ENCODE peak calls at places on chromosomes 4 and X, in seven cellular contexts. E is mucosa of descending colon, J is HCT116, R is heart left ventricle, Z is Peyer's patch, A is pancreas, Q is K562. X is an unnamed sample. For H3K36me3 and H3K4me1, the result is how much of the 10 kb centered on the place peaks cover.

GRCh38 chr4:112526061-112526460 is 10.1 kb upstream of the NEUROG2 start:
- DNase-seq in R (no peak), E (no peak), J (no peak), Z (no peak), A (no peak), Q (no peak), X (no peak)

GRCh38 chrX:10103023-10103422 is 53.8 kb upstream of the CLCN4 start:
- DNase-seq in Z (no peak), Q (no peak), J (no peak), E (no peak), R (no peak), A (peak), X (no peak)

GRCh38 chrX:132023896-132024386 is 839 bp downstream of the STK26 start:
- DNase-seq in A (no peak), Q (peak), R (no peak), J (no peak), E (peak), Z (peak), X (peak)

GRCh38 chrX:40266490-40267333 is 169.0 kb upstream of the BCOR start:
- DNase-seq in Q (peak), E (peak), R (peak), A (peak), J (peak), Z (peak), X (peak)

GRCh38 chrX:24148118-24148517 is 1.4 kb upstream of the ZFX start:
- DNase-seq in Q (no peak), Z (no peak), J (no peak), E (no peak), R (no peak), A (no peak), X (no peak)

GRCh38 chr4:147831452-147832192 is 99.7 kb downstream of the ARHGAP10 start:
- DNase-seq in E (no peak), Q (no peak), A (no peak), Z (no peak), J (peak), R (no peak), X (no peak)

GRCh38 chrX:20284992-20285391 is 18.3 kb upstream of the RPS6KA3 start:
- DNase-seq in E (no peak), Z (no peak), J (no peak), R (no peak), A (no peak), Q (no peak), X (no peak)

GRCh38 chrX:100090931-100091330 is 319.1 kb downstream of the PCDH19 start:
- DNase-seq in J (no peak), R (no peak), E (no peak), Q (no peak), A (no peak), Z (no peak), X (no peak)

GRCh38 chr4:70704333-70705145 is 16.2 kb downstream of the UTP3 start:
- DNase-seq in E (peak), Z (peak), J (peak), Q (peak), A (peak), R (peak), X (peak)

DNA sequence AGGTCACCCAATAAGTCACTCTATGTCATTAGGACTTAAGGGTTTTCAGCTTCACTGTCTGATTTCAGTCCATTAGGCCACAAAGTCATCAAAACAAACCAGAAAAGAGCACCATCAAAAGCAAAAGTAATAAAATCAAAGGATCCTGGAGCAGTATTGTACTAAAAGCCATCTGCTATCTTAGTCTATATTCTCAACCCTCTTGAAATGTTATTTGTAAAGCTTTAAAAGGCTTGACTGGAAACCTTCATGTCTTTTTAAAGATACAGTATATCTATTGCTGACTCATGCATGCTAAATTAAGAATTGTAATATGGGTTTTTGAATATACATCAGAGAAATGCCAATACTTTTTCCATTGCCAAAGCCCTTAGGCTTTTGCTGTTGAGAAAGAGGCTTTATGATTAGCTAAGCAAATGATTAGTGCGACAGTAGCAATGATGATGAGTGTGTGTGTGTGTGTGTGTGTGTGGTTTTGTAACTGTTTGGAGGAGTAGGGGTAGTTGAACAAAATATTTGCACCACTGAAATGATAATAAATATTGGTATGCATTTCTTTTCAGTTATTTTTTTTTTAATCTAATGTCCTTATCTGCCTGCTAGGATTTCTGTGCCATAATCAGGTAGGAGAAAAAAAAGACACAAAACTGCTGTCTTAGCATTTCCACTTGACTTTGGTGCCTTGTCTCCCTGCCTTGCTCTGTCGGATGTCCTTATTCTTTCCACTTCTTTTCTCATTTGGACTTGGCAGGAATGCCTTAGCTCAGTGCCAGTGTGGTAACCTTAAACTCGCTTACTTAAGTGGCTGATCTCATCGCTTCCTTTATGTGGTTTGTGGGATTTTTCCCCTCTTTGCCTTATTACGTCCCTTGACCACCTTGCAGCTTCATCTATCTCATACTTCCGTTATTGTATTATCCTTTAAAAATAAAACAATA is 119.7 kb downstream of the PCDH7 start:
- DNase-seq in E (no peak), Q (no peak), J (peak), Z (no peak), A (no peak), R (no peak), X (no peak)
- H3K4me3 ChIP-seq in E (no peak), Q (no peak), J (no peak), Z (no peak), A (no peak), R (no peak), X (no peak)

GRCh38 chrX:53599781-53600396 is 86.6 kb downstream of the HUWE1 start:
- DNase-seq in J (no peak), Z (no peak), A (no peak), R (no peak), Q (no peak), E (no peak), X (no peak)

GRCh38 chrX:53595266-53595810 is 91.2 kb downstream of the HUWE1 start:
- DNase-seq in Q (no peak), Z (no peak), E (no peak), A (no peak), R (no peak), J (no peak), X (no peak)

GRCh38 chrX:53594354-53594753 is 92.2 kb downstream of the HUWE1 start:
- DNase-seq in J (no peak), A (no peak), Q (no peak), Z (no peak), E (no peak), R (no peak), X (no peak)

DNA sequence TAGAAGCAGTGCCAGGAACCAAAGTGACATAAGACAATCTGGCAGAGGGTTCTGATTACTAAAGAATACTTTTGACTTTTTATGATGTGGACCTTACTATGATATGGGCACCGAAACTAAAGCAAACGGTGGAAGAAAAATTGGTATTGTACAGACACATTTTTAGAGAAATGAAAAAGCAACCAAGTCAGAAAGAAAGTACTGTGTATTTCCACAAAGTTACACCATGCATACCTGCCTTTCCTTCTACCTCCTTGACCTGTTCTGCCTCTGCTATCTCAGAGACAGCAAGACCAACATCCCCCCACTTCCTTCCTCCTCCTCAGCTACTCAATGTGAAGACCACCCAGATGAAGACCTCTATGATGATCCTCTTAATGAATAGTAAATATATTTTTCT is 88.3 kb downstream of the HUWE1 start:
- DNase-seq in Q (no peak), E (no peak), R (no peak), J (no peak), A (no peak), Z (no peak), X (no peak)
- H3K36me3 ChIP-seq in Q (half or more), E (under half), R (under half), J (under half), A (under half), Z (under half), X (half or more)

GRCh38 chrX:12984629-12985303 is 9.9 kb downstream of the TMSB4X start:
- DNase-seq in A (peak), E (no peak), Q (peak), R (no peak), Z (no peak), J (peak), X (no peak)
- H3K4me1 ChIP-seq in A (under half), E (under half), Q (under half), R (under half), Z (under half), J (under half), X (under half)

DNA sequence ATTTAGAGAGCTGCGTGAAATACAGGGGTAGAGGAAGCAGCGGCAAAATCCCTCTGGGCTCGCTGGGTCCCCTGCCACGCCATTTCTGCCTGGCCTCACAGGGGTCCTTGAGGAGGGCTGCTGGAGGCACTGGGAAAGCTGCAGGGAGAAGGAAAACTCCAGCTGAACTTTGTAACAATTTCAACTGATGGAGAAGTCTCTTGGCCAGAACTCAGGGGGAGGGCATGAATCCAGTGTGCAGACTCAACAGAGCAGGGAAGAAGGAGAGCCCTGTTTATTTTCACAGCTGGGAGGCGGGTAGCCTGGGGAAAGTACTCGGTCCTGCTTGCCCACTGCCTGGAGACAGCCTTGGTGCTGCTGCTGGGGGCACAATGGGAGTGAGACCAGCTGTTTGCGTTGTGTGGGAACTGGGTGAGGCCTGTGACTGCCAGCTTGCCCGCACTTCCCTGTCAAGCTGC is 93.2 kb upstream of the MAPK10 start:
- DNase-seq in Q (no peak), R (peak), A (no peak), E (no peak), Z (no peak), J (no peak), X (no peak)
- H3K4me3 ChIP-seq in Q (no peak), R (peak), A (no peak), E (no peak), Z (peak), J (no peak), X (no peak)

GRCh38 chr4:1315306-1315705 is 25.6 kb downstream of the MAEA start:
- DNase-seq in A (no peak), Q (no peak), Z (no peak), J (no peak), R (no peak), E (peak), X (no peak)
- H3K36me3 ChIP-seq in A (under half), Q (half or more), Z (under half), J (under half), R (half or more), E (under half), X (half or more)

GRCh38 chr4:153258750-153259149 is 54.5 kb downstream of the TRIM2 start:
- DNase-seq in J (no peak), Z (no peak), A (no peak), Q (no peak), R (no peak), E (no peak), X (peak)
- H3K4me1 ChIP-seq in J (under half), Z (under half), A (under half), Q (under half), R (under half), E (under half), X (under half)

GRCh38 chr4:151324124-151324448 is 1.3 kb downstream of the SH3D19 start:
- DNase-seq in R (no peak), Q (no peak), Z (no peak), E (no peak), J (no peak), A (no peak), X (no peak)
- H3K4me3 ChIP-seq in R (peak), Q (no peak), Z (no peak), E (no peak), J (peak), A (no peak), X (peak)

DNA sequence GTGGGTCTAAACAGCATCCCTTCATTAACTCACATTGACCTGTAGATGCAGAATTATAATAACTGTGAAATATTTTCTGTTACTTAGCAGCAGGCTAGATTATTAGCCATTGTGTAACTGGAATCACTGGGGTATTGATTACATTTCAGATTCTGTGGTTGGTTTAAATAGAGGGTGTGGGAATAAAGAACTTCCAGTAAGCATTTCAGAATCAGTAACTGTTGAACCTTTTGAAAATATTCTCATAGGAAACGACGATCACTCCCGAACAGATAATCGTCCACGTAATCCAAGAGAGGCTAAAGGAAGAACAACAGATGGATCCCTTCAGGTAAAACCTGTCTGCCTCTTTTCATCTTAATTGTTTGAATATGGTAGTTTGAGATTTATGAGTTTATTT is 33.6 kb downstream of the FMR1 start:
- DNase-seq in E (no peak), A (no peak), Z (no peak), Q (no peak), R (no peak), J (no peak), X (no peak)
- H3K36me3 ChIP-seq in E (under half), A (under half), Z (under half), Q (half or more), R (under half), J (under half), X (half or more)

GRCh38 chr4:2261853-2262144 is at the start of gene MXD4:
- DNase-seq in E (no peak), J (no peak), A (no peak), Q (no peak), Z (no peak), R (no peak), X (no peak)
- H3K4me1 ChIP-seq in E (under half), J (under half), A (under half), Q (under half), Z (under half), R (half or more), X (under half)

GRCh38 chr4:164384416-164384815 is 369.5 kb upstream of the SMIM31 start:
- DNase-seq in J (no peak), E (no peak), A (no peak), Q (no peak), Z (no peak), R (no peak), X (no peak)
- H3K4me3 ChIP-seq in J (no peak), E (no peak), A (no peak), Q (no peak), Z (no peak), R (no peak), X (no peak)

X was measured in HAP-1.